ENCODE peak calls at places on chromosomes 2 and 18, in eight cellular contexts. One of them, this sample, is unnamed.

GRCh38 chr18:55577812-55578539 is 10.0 kb downstream of the TCF4 start:
- DNase-seq in adrenal gland: no peak
- DNase-seq in tibial nerve: no peak
- DNase-seq in body of pancreas: no peak
- DNase-seq in uterus: no peak
- DNase-seq in Peyer's patch: no peak
- DNase-seq in suprapubic skin: no peak
- DNase-seq in esophagus squamous epithelium: no peak
- DNase-seq in this sample: no peak

GRCh38 chr18:73556904-73557303 is 590.7 kb downstream of the FBXO15 start:
- DNase-seq in adrenal gland: no peak
- DNase-seq in tibial nerve: no peak
- DNase-seq in body of pancreas: no peak
- DNase-seq in uterus: no peak
- DNase-seq in Peyer's patch: no peak
- DNase-seq in suprapubic skin: no peak
- DNase-seq in esophagus squamous epithelium: no peak
- DNase-seq in this sample: no peak

GRCh38 chr2:132037527-132038178 is 124.1 kb downstream of the ANKRD30BL start:
- DNase-seq in adrenal gland: no peak
- DNase-seq in tibial nerve: no peak
- DNase-seq in body of pancreas: peak; percentile 67
- DNase-seq in uterus: no peak
- DNase-seq in Peyer's patch: peak; percentile 46
- DNase-seq in suprapubic skin: no peak
- DNase-seq in esophagus squamous epithelium: no peak
- DNase-seq in this sample: no peak

GRCh38 chr2:49917654-49918053 is 763.3 kb upstream of the FSHR start:
- DNase-seq in adrenal gland: no peak
- DNase-seq in tibial nerve: no peak
- DNase-seq in body of pancreas: no peak
- DNase-seq in uterus: no peak
- DNase-seq in Peyer's patch: no peak
- DNase-seq in suprapubic skin: no peak
- DNase-seq in esophagus squamous epithelium: no peak
- DNase-seq in this sample: no peak

GRCh38 chr2:240500561-240501423 is 57.0 kb downstream of the ANKMY1 start:
- DNase-seq in adrenal gland: peak; percentile 51
- DNase-seq in tibial nerve: no peak
- DNase-seq in body of pancreas: peak; percentile 6
- DNase-seq in uterus: no peak
- DNase-seq in Peyer's patch: no peak
- DNase-seq in suprapubic skin: no peak
- DNase-seq in esophagus squamous epithelium: no peak
- DNase-seq in this sample: peak; percentile 24

GRCh38 chr2:165863816-165864221 is 69.8 kb upstream of the GALNT3 start:
- DNase-seq in adrenal gland: no peak
- DNase-seq in tibial nerve: no peak
- DNase-seq in body of pancreas: no peak
- DNase-seq in uterus: no peak
- DNase-seq in Peyer's patch: no peak
- DNase-seq in suprapubic skin: no peak
- DNase-seq in esophagus squamous epithelium: no peak
- DNase-seq in this sample: no peak

GRCh38 chr2:216683846-216684245 is 11.5 kb downstream of the IGFBP5 start:
- DNase-seq in adrenal gland: peak; percentile 72
- DNase-seq in tibial nerve: peak; percentile 75
- DNase-seq in body of pancreas: no peak
- DNase-seq in uterus: peak; percentile 93
- DNase-seq in Peyer's patch: no peak
- DNase-seq in suprapubic skin: peak; percentile 91
- DNase-seq in esophagus squamous epithelium: peak; percentile 18
- DNase-seq in this sample: no peak

GRCh38 chr2:106183093-106183837 is 10.8 kb downstream of the UXS1 start:
- DNase-seq in adrenal gland: no peak
- DNase-seq in tibial nerve: no peak
- DNase-seq in body of pancreas: no peak
- DNase-seq in uterus: no peak
- DNase-seq in Peyer's patch: no peak
- DNase-seq in suprapubic skin: no peak
- DNase-seq in esophagus squamous epithelium: no peak
- DNase-seq in this sample: no peak

GRCh38 chr2:30315391-30316055 is 84.2 kb downstream of the LBH start:
- DNase-seq in adrenal gland: no peak
- DNase-seq in tibial nerve: no peak
- DNase-seq in body of pancreas: no peak
- DNase-seq in uterus: no peak
- DNase-seq in Peyer's patch: no peak
- DNase-seq in suprapubic skin: no peak
- DNase-seq in esophagus squamous epithelium: no peak
- DNase-seq in this sample: no peak

GRCh38 chr2:62471816-62472215 is 34.2 kb downstream of the TMEM17 start:
- DNase-seq in adrenal gland: no peak
- DNase-seq in tibial nerve: no peak
- DNase-seq in body of pancreas: no peak
- DNase-seq in uterus: peak; percentile 66
- DNase-seq in Peyer's patch: no peak
- DNase-seq in suprapubic skin: no peak
- DNase-seq in esophagus squamous epithelium: no peak
- DNase-seq in this sample: no peak

GRCh38 chr2:147609301-147609700 is 235.5 kb upstream of the ACVR2A start:
- DNase-seq in adrenal gland: no peak
- DNase-seq in tibial nerve: no peak
- DNase-seq in body of pancreas: no peak
- DNase-seq in uterus: no peak
- DNase-seq in Peyer's patch: no peak
- DNase-seq in suprapubic skin: no peak
- DNase-seq in esophagus squamous epithelium: no peak
- DNase-seq in this sample: no peak

GRCh38 chr2:128786800-128787478 is 468.3 kb upstream of the HS6ST1 start:
- DNase-seq in adrenal gland: no peak
- DNase-seq in tibial nerve: no peak
- DNase-seq in body of pancreas: no peak
- DNase-seq in uterus: no peak
- DNase-seq in Peyer's patch: no peak
- DNase-seq in suprapubic skin: no peak
- DNase-seq in esophagus squamous epithelium: no peak
- DNase-seq in this sample: no peak

GRCh38 chr2:233108611-233109490 is 48.7 kb downstream of the INPP5D start:
- DNase-seq in adrenal gland: no peak
- DNase-seq in tibial nerve: no peak
- DNase-seq in body of pancreas: no peak
- DNase-seq in uterus: no peak
- DNase-seq in Peyer's patch: no peak
- DNase-seq in suprapubic skin: no peak
- DNase-seq in esophagus squamous epithelium: no peak
- DNase-seq in this sample: no peak

GRCh38 chr2:230054079-230054478 is 14.6 kb downstream of the SLC16A14 start:
- DNase-seq in adrenal gland: peak; percentile 7
- DNase-seq in tibial nerve: no peak
- DNase-seq in body of pancreas: no peak
- DNase-seq in uterus: no peak
- DNase-seq in Peyer's patch: no peak
- DNase-seq in suprapubic skin: no peak
- DNase-seq in esophagus squamous epithelium: no peak
- DNase-seq in this sample: no peak

GRCh38 chr18:69401475-69402218 is 959 bp downstream of the DOK6 start:
- DNase-seq in adrenal gland: no peak
- DNase-seq in tibial nerve: no peak
- DNase-seq in body of pancreas: no peak
- DNase-seq in uterus: no peak
- DNase-seq in Peyer's patch: no peak
- DNase-seq in suprapubic skin: no peak
- DNase-seq in esophagus squamous epithelium: no peak
- DNase-seq in this sample: no peak

GRCh38 chr2:112588611-112589045 is 4.2 kb downstream of the CHCHD5 start:
- DNase-seq in adrenal gland: peak; percentile 44
- DNase-seq in tibial nerve: no peak
- DNase-seq in body of pancreas: peak; percentile 93
- DNase-seq in uterus: no peak
- DNase-seq in Peyer's patch: no peak
- DNase-seq in suprapubic skin: no peak
- DNase-seq in esophagus squamous epithelium: no peak
- DNase-seq in this sample: no peak

GRCh38 chr2:219252084-219252483 is 959 bp upstream of the TUBA4B start:
- DNase-seq in adrenal gland: no peak
- DNase-seq in tibial nerve: no peak
- DNase-seq in body of pancreas: no peak
- DNase-seq in uterus: no peak
- DNase-seq in Peyer's patch: no peak
- DNase-seq in suprapubic skin: no peak
- DNase-seq in esophagus squamous epithelium: no peak
- DNase-seq in this sample: peak; percentile 40

GRCh38 chr2:219249203-219249980 is 3.7 kb upstream of the TUBA4B start:
- DNase-seq in adrenal gland: peak; percentile 87
- DNase-seq in tibial nerve: peak; percentile 35
- DNase-seq in body of pancreas: peak; percentile 86
- DNase-seq in uterus: peak; percentile 67
- DNase-seq in Peyer's patch: peak; percentile 80
- DNase-seq in suprapubic skin: peak; percentile 89
- DNase-seq in esophagus squamous epithelium: no peak
- DNase-seq in this sample: peak; percentile 94

GRCh38 chr2:219248845-219249202 is 3.5 kb downstream of the STK16 start:
- DNase-seq in adrenal gland: no peak
- DNase-seq in tibial nerve: no peak
- DNase-seq in body of pancreas: no peak
- DNase-seq in uterus: no peak
- DNase-seq in Peyer's patch: no peak
- DNase-seq in suprapubic skin: no peak
- DNase-seq in esophagus squamous epithelium: no peak
- DNase-seq in this sample: no peak

GRCh38 chr2:219251656-219252055 is 1.4 kb upstream of the TUBA4B start:
- DNase-seq in adrenal gland: no peak
- DNase-seq in tibial nerve: no peak
- DNase-seq in body of pancreas: no peak
- DNase-seq in uterus: no peak
- DNase-seq in Peyer's patch: no peak
- DNase-seq in suprapubic skin: no peak
- DNase-seq in esophagus squamous epithelium: no peak
- DNase-seq in this sample: no peak

GRCh38 chr2:219250044-219250781 is 2.8 kb upstream of the TUBA4B start:
- DNase-seq in adrenal gland: no peak
- DNase-seq in tibial nerve: no peak
- DNase-seq in body of pancreas: no peak
- DNase-seq in uterus: no peak
- DNase-seq in Peyer's patch: no peak
- DNase-seq in suprapubic skin: no peak
- DNase-seq in esophagus squamous epithelium: no peak
- DNase-seq in this sample: no peak
- H3K4me1 ChIP-seq in adrenal gland: peaks cover 51% of the 10 kb centered on the region
- H3K4me1 ChIP-seq in tibial nerve: peaks cover 73% of the 10 kb centered on the region
- H3K4me1 ChIP-seq in body of pancreas: peaks cover 87% of the 10 kb centered on the region
- H3K4me1 ChIP-seq in uterus: no peaks in the 10 kb centered on the region
- H3K4me1 ChIP-seq in Peyer's patch: peaks cover 7% of the 10 kb centered on the region
- H3K4me1 ChIP-seq in suprapubic skin: peaks cover 93% of the 10 kb centered on the region
- H3K4me1 ChIP-seq in esophagus squamous epithelium: peaks cover 57% of the 10 kb centered on the region
- H3K4me1 ChIP-seq in this sample: peaks cover 90% of the 10 kb centered on the region

GRCh38 chr2:1612391-1613077 is 131.8 kb downstream of the PXDN start:
- DNase-seq in adrenal gland: no peak
- DNase-seq in tibial nerve: no peak
- DNase-seq in body of pancreas: no peak
- DNase-seq in uterus: no peak
- DNase-seq in Peyer's patch: peak; percentile 6
- DNase-seq in suprapubic skin: peak; percentile 22
- DNase-seq in esophagus squamous epithelium: no peak
- DNase-seq in this sample: no peak

GRCh38 chr2:1614564-1614963 is 129.8 kb downstream of the PXDN start:
- DNase-seq in adrenal gland: no peak
- DNase-seq in tibial nerve: no peak
- DNase-seq in body of pancreas: no peak
- DNase-seq in uterus: no peak
- DNase-seq in Peyer's patch: peak; percentile 4
- DNase-seq in suprapubic skin: no peak
- DNase-seq in esophagus squamous epithelium: no peak
- DNase-seq in this sample: no peak

GRCh38 chr2:1613078-1613445 is 131.3 kb downstream of the PXDN start:
- DNase-seq in adrenal gland: no peak
- DNase-seq in tibial nerve: no peak
- DNase-seq in body of pancreas: no peak
- DNase-seq in uterus: no peak
- DNase-seq in Peyer's patch: peak; percentile 25
- DNase-seq in suprapubic skin: no peak
- DNase-seq in esophagus squamous epithelium: no peak
- DNase-seq in this sample: no peak

GRCh38 chr2:1611886-1612285 is 132.4 kb downstream of the PXDN start:
- DNase-seq in adrenal gland: no peak
- DNase-seq in tibial nerve: no peak
- DNase-seq in body of pancreas: no peak
- DNase-seq in uterus: no peak
- DNase-seq in Peyer's patch: peak; percentile 18
- DNase-seq in suprapubic skin: peak; percentile 52
- DNase-seq in esophagus squamous epithelium: no peak
- DNase-seq in this sample: no peak

GRCh38 chr2:1613731-1614354 is 130.5 kb downstream of the PXDN start:
- DNase-seq in adrenal gland: no peak
- DNase-seq in tibial nerve: no peak
- DNase-seq in body of pancreas: no peak
- DNase-seq in uterus: no peak
- DNase-seq in Peyer's patch: peak; percentile 15
- DNase-seq in suprapubic skin: no peak
- DNase-seq in esophagus squamous epithelium: no peak
- DNase-seq in this sample: no peak
- TF ChIP-seq CTCF in adrenal gland: no peak
- TF ChIP-seq CTCF in tibial nerve: no peak
- TF ChIP-seq CTCF in body of pancreas: no peak
- TF ChIP-seq CTCF in uterus: no peak
- TF ChIP-seq CTCF in Peyer's patch: no peak
- TF ChIP-seq CTCF in suprapubic skin: no peak
- TF ChIP-seq CTCF in esophagus squamous epithelium: no peak
- TF ChIP-seq CTCF in this sample: no peak

GRCh38 chr2:40721595-40721994 is 269.7 kb upstream of the SLC8A1 start:
- DNase-seq in adrenal gland: no peak
- DNase-seq in tibial nerve: no peak
- DNase-seq in body of pancreas: no peak
- DNase-seq in uterus: no peak
- DNase-seq in Peyer's patch: no peak
- DNase-seq in suprapubic skin: no peak
- DNase-seq in esophagus squamous epithelium: no peak
- DNase-seq in this sample: no peak
- TF ChIP-seq POLR2A in adrenal gland: no peak
- TF ChIP-seq POLR2A in tibial nerve: no peak
- TF ChIP-seq POLR2A in body of pancreas: no peak
- TF ChIP-seq POLR2A in uterus: no peak
- TF ChIP-seq POLR2A in Peyer's patch: no peak
- TF ChIP-seq POLR2A in suprapubic skin: no peak
- TF ChIP-seq POLR2A in esophagus squamous epithelium: no peak
- TF ChIP-seq POLR2A in this sample: no peak

DNA sequence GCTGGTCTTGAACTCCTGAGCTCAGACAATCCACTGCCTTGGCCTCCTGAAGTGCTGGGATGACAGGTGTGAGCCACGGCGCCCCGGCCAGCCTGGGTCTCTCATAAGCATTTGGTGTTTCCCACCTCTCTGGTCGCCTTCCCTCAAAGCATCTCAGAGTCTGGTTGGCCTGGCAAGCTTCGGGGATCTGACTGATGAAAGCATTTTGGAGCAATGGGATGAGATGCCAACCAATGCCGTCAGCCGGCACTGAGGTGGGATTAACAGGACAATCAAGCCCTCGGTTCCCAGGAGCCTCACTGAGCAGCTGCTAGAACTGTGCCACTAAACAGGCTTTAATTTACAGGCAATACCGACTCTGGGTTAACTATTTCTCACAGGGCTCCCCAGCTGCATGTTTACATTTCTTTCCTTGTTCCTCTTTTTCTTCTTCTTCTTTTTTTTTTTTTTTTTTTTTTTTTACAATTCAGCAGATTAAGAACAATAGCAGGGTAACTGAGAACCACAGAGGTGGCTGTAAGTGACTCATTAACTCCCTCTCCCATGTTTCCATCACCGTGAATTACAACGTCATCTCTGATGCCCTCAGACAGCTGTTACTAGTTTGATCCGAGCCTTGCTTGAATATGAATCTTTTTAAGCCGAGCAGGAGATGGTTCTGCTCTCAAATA is 38.0 kb downstream of the ODC1 start:
- DNase-seq in adrenal gland: no peak
- DNase-seq in tibial nerve: no peak
- DNase-seq in body of pancreas: no peak
- DNase-seq in uterus: no peak
- DNase-seq in Peyer's patch: no peak
- DNase-seq in suprapubic skin: no peak
- DNase-seq in esophagus squamous epithelium: no peak
- DNase-seq in this sample: no peak
- H3K4me1 ChIP-seq in adrenal gland: peaks cover 41% of the 10 kb centered on the region
- H3K4me1 ChIP-seq in tibial nerve: peaks cover 44% of the 10 kb centered on the region
- H3K4me1 ChIP-seq in body of pancreas: peaks cover 86% of the 10 kb centered on the region
- H3K4me1 ChIP-seq in uterus: no peaks in the 10 kb centered on the region
- H3K4me1 ChIP-seq in Peyer's patch: peaks cover 3% of the 10 kb centered on the region
- H3K4me1 ChIP-seq in suprapubic skin: peaks cover 45% of the 10 kb centered on the region
- H3K4me1 ChIP-seq in esophagus squamous epithelium: peaks cover 19% of the 10 kb centered on the region
- H3K4me1 ChIP-seq in this sample: peaks cover 52% of the 10 kb centered on the region

This sample was measured in stomach.